ENCODE peak calls at places on chromosome 21, in five cellular contexts. One of them, this sample, is unnamed.

GRCh38 chr21:38303300-38303699 is 46.5 kb downstream of the KCNJ15 start:
- DNase-seq in NCI-H1092 treated with DMSO at 0.1 percent for 48 hours: no peak
- DNase-seq in activated naive CD4-positive, alpha-beta T cell: no peak
- DNase-seq in right atrium auricular region: peak; percentile 85
- DNase-seq in astrocyte of the spinal cord: peak; percentile 95
- DNase-seq in this sample: no peak

GRCh38 chr21:20627594-20627993 is 370.6 kb upstream of the NCAM2 start:
- DNase-seq in NCI-H1092 treated with DMSO at 0.1 percent for 48 hours: no peak
- DNase-seq in activated naive CD4-positive, alpha-beta T cell: no peak
- DNase-seq in right atrium auricular region: no peak
- DNase-seq in astrocyte of the spinal cord: no peak
- DNase-seq in this sample: no peak

GRCh38 chr21:46549650-46550049 is 55.2 kb downstream of the S100B start:
- DNase-seq in NCI-H1092 treated with DMSO at 0.1 percent for 48 hours: no peak
- DNase-seq in activated naive CD4-positive, alpha-beta T cell: no peak
- DNase-seq in right atrium auricular region: peak; percentile 54
- DNase-seq in astrocyte of the spinal cord: no peak
- DNase-seq in this sample: no peak

GRCh38 chr21:45347712-45348477 is 57.1 kb upstream of the COL18A1 start:
- DNase-seq in NCI-H1092 treated with DMSO at 0.1 percent for 48 hours: no peak
- DNase-seq in activated naive CD4-positive, alpha-beta T cell: no peak
- DNase-seq in right atrium auricular region: no peak
- DNase-seq in astrocyte of the spinal cord: no peak
- DNase-seq in this sample: no peak

GRCh38 chr21:46024983-46025860 is 43.7 kb downstream of the COL6A1 start:
- DNase-seq in NCI-H1092 treated with DMSO at 0.1 percent for 48 hours: no peak
- DNase-seq in activated naive CD4-positive, alpha-beta T cell: no peak
- DNase-seq in right atrium auricular region: no peak
- DNase-seq in astrocyte of the spinal cord: peak; percentile 60
- DNase-seq in this sample: no peak

GRCh38 chr21:32096411-32096810 is 182.4 kb downstream of the MIS18A start:
- DNase-seq in NCI-H1092 treated with DMSO at 0.1 percent for 48 hours: peak; percentile 28
- DNase-seq in activated naive CD4-positive, alpha-beta T cell: no peak
- DNase-seq in right atrium auricular region: no peak
- DNase-seq in astrocyte of the spinal cord: no peak
- DNase-seq in this sample: peak; percentile 25

GRCh38 chr21:46054447-46054846 is 43.5 kb upstream of the COL6A2 start:
- DNase-seq in NCI-H1092 treated with DMSO at 0.1 percent for 48 hours: no peak
- DNase-seq in activated naive CD4-positive, alpha-beta T cell: no peak
- DNase-seq in right atrium auricular region: peak; percentile 58
- DNase-seq in astrocyte of the spinal cord: peak; percentile 30
- DNase-seq in this sample: no peak

GRCh38 chr21:27761623-27762022 is 794.7 kb upstream of the ADAMTS5 start:
- DNase-seq in NCI-H1092 treated with DMSO at 0.1 percent for 48 hours: no peak
- DNase-seq in activated naive CD4-positive, alpha-beta T cell: no peak
- DNase-seq in right atrium auricular region: no peak
- DNase-seq in astrocyte of the spinal cord: no peak
- DNase-seq in this sample: no peak

GRCh38 chr21:39388038-39388810 is 39.3 kb upstream of the HMGN1 start:
- DNase-seq in NCI-H1092 treated with DMSO at 0.1 percent for 48 hours: peak; percentile 84
- DNase-seq in activated naive CD4-positive, alpha-beta T cell: peak; percentile 77
- DNase-seq in right atrium auricular region: peak; percentile 90
- DNase-seq in astrocyte of the spinal cord: peak; percentile 82
- DNase-seq in this sample: peak; percentile 95

GRCh38 chr21:46004168-46004861 is 22.7 kb downstream of the COL6A1 start:
- DNase-seq in NCI-H1092 treated with DMSO at 0.1 percent for 48 hours: no peak
- DNase-seq in activated naive CD4-positive, alpha-beta T cell: no peak
- DNase-seq in right atrium auricular region: peak; percentile 55
- DNase-seq in astrocyte of the spinal cord: no peak
- DNase-seq in this sample: peak; percentile 48

GRCh38 chr21:45889961-45890360 is 91.6 kb upstream of the COL6A1 start:
- DNase-seq in NCI-H1092 treated with DMSO at 0.1 percent for 48 hours: no peak
- DNase-seq in activated naive CD4-positive, alpha-beta T cell: no peak
- DNase-seq in right atrium auricular region: no peak
- DNase-seq in astrocyte of the spinal cord: no peak
- DNase-seq in this sample: no peak